ENCODE peak calls at places on chromosomes 4 and X, in five cellular contexts. One of them, this sample, is unnamed.

GRCh38 chr4:8649631-8650261 is 57.2 kb downstream of the CPZ start:
- DNase-seq in dermis blood vessel endothelial cell: no peak
- DNase-seq in SW480: no peak
- DNase-seq in left cardiac atrium: no peak
- DNase-seq in fibroblast of mammary gland: no peak
- DNase-seq in this sample: no peak

GRCh38 chrX:9352683-9353430 is 112.0 kb upstream of the TBL1X start:
- DNase-seq in dermis blood vessel endothelial cell: no peak
- DNase-seq in SW480: no peak
- DNase-seq in left cardiac atrium: peak
- DNase-seq in fibroblast of mammary gland: peak
- DNase-seq in this sample: no peak

GRCh38 chr4:5143306-5143861 is 92.1 kb downstream of the STK32B start:
- DNase-seq in dermis blood vessel endothelial cell: no peak
- DNase-seq in SW480: no peak
- DNase-seq in left cardiac atrium: no peak
- DNase-seq in fibroblast of mammary gland: no peak
- DNase-seq in this sample: no peak

GRCh38 chr4:79650794-79651431 is 242.9 kb upstream of the GK2 start:
- DNase-seq in dermis blood vessel endothelial cell: peak
- DNase-seq in SW480: peak
- DNase-seq in left cardiac atrium: no peak
- DNase-seq in fibroblast of mammary gland: peak
- DNase-seq in this sample: no peak

GRCh38 chr4:163816494-163816893 is 322.0 kb downstream of the TMA16 start:
- DNase-seq in dermis blood vessel endothelial cell: no peak
- DNase-seq in SW480: no peak
- DNase-seq in left cardiac atrium: no peak
- DNase-seq in fibroblast of mammary gland: no peak
- DNase-seq in this sample: no peak

GRCh38 chrX:40380649-40381488 is 199.9 kb upstream of the ATP6AP2 start:
- DNase-seq in dermis blood vessel endothelial cell: no peak
- DNase-seq in SW480: no peak
- DNase-seq in left cardiac atrium: no peak
- DNase-seq in fibroblast of mammary gland: no peak
- DNase-seq in this sample: no peak

GRCh38 chr4:85391011-85391410 is 83.9 kb upstream of the ARHGAP24 start:
- DNase-seq in dermis blood vessel endothelial cell: peak
- DNase-seq in SW480: no peak
- DNase-seq in left cardiac atrium: no peak
- DNase-seq in fibroblast of mammary gland: no peak
- DNase-seq in this sample: no peak

GRCh38 chr4:147975902-147976301 is 244.0 kb downstream of the ARHGAP10 start:
- DNase-seq in dermis blood vessel endothelial cell: no peak
- DNase-seq in SW480: peak
- DNase-seq in left cardiac atrium: no peak
- DNase-seq in fibroblast of mammary gland: no peak
- DNase-seq in this sample: no peak

GRCh38 chrX:108131471-108131870 is 39.9 kb downstream of the ATG4A start:
- DNase-seq in dermis blood vessel endothelial cell: peak
- DNase-seq in SW480: no peak
- DNase-seq in left cardiac atrium: no peak
- DNase-seq in fibroblast of mammary gland: no peak
- DNase-seq in this sample: no peak

GRCh38 chr4:151165205-151166000 is 66.0 kb downstream of the RPS3A start:
- DNase-seq in dermis blood vessel endothelial cell: no peak
- DNase-seq in SW480: no peak
- DNase-seq in left cardiac atrium: no peak
- DNase-seq in fibroblast of mammary gland: no peak
- DNase-seq in this sample: no peak

GRCh38 chrX:8731579-8732395 is at the start of gene ANOS1:
- DNase-seq in dermis blood vessel endothelial cell: no peak
- DNase-seq in SW480: no peak
- DNase-seq in left cardiac atrium: peak
- DNase-seq in fibroblast of mammary gland: no peak
- DNase-seq in this sample: peak

GRCh38 chr4:138405934-138406567 is 163.9 kb upstream of the SLC7A11 start:
- DNase-seq in dermis blood vessel endothelial cell: no peak
- DNase-seq in SW480: no peak
- DNase-seq in left cardiac atrium: no peak
- DNase-seq in fibroblast of mammary gland: peak
- DNase-seq in this sample: no peak

GRCh38 chrX:152915541-152916241 is 17.8 kb downstream of the ZNF185 start:
- DNase-seq in dermis blood vessel endothelial cell: peak
- DNase-seq in SW480: no peak
- DNase-seq in left cardiac atrium: no peak
- DNase-seq in fibroblast of mammary gland: peak
- DNase-seq in this sample: no peak

GRCh38 chr4:151325320-151326246 is at the start of gene SH3D19:
- DNase-seq in dermis blood vessel endothelial cell: peak
- DNase-seq in SW480: peak
- DNase-seq in left cardiac atrium: peak
- DNase-seq in fibroblast of mammary gland: peak
- DNase-seq in this sample: peak

GRCh38 chr4:145299380-145300076 is 119.1 kb upstream of the OTUD4 start:
- DNase-seq in dermis blood vessel endothelial cell: peak
- DNase-seq in SW480: peak
- DNase-seq in left cardiac atrium: no peak
- DNase-seq in fibroblast of mammary gland: peak
- DNase-seq in this sample: no peak

GRCh38 chr4:184416913-184417734 is 57.2 kb downstream of the IRF2 start:
- DNase-seq in dermis blood vessel endothelial cell: no peak
- DNase-seq in SW480: no peak
- DNase-seq in left cardiac atrium: no peak
- DNase-seq in fibroblast of mammary gland: peak
- DNase-seq in this sample: no peak

GRCh38 chr4:1693131-1693896 is 9.2 kb upstream of the FAM53A start:
- DNase-seq in dermis blood vessel endothelial cell: peak
- DNase-seq in SW480: peak
- DNase-seq in left cardiac atrium: peak
- DNase-seq in fibroblast of mammary gland: peak
- DNase-seq in this sample: peak

GRCh38 chr4:52588771-52589591 is 70.1 kb downstream of the USP46 start:
- DNase-seq in dermis blood vessel endothelial cell: peak
- DNase-seq in SW480: no peak
- DNase-seq in left cardiac atrium: no peak
- DNase-seq in fibroblast of mammary gland: peak
- DNase-seq in this sample: no peak

GRCh38 chrX:71910526-71911022 is at the start of gene NHSL2:
- DNase-seq in dermis blood vessel endothelial cell: no peak
- DNase-seq in SW480: no peak
- DNase-seq in left cardiac atrium: peak
- DNase-seq in fibroblast of mammary gland: peak
- DNase-seq in this sample: no peak

GRCh38 chr4:19592391-19592790 is 659.3 kb upstream of the SLIT2 start:
- DNase-seq in dermis blood vessel endothelial cell: no peak
- DNase-seq in SW480: no peak
- DNase-seq in left cardiac atrium: no peak
- DNase-seq in fibroblast of mammary gland: peak
- DNase-seq in this sample: no peak

GRCh38 chr4:176886135-176886534 is 93.4 kb upstream of the VEGFC start:
- DNase-seq in dermis blood vessel endothelial cell: no peak
- DNase-seq in SW480: no peak
- DNase-seq in left cardiac atrium: no peak
- DNase-seq in fibroblast of mammary gland: no peak
- DNase-seq in this sample: no peak

GRCh38 chrX:15973299-15973698 is 118.7 kb upstream of the AP1S2 start:
- DNase-seq in dermis blood vessel endothelial cell: peak
- DNase-seq in SW480: peak
- DNase-seq in left cardiac atrium: no peak
- DNase-seq in fibroblast of mammary gland: peak
- DNase-seq in this sample: no peak

GRCh38 chr4:110527156-110527555 is 51.2 kb downstream of the ENPEP start:
- DNase-seq in dermis blood vessel endothelial cell: no peak
- DNase-seq in SW480: no peak
- DNase-seq in left cardiac atrium: no peak
- DNase-seq in fibroblast of mammary gland: no peak
- DNase-seq in this sample: no peak

GRCh38 chrX:138710311-138710791 is 1.2 kb downstream of the FGF13 start:
- DNase-seq in dermis blood vessel endothelial cell: no peak
- DNase-seq in SW480: no peak
- DNase-seq in left cardiac atrium: no peak
- DNase-seq in fibroblast of mammary gland: no peak
- DNase-seq in this sample: peak

GRCh38 chrX:73852022-73852421 is 289.0 kb downstream of the CHIC1 start:
- DNase-seq in dermis blood vessel endothelial cell: no peak
- DNase-seq in SW480: no peak
- DNase-seq in left cardiac atrium: no peak
- DNase-seq in fibroblast of mammary gland: no peak
- DNase-seq in this sample: no peak